ENCODE peak calls at places on chromosomes 3 and 15, in four cellular contexts. E, M, B and Y are unnamed samples.

GRCh38 chr15:29182590-29182989 is 87.0 kb downstream of the NSMCE3 start:
- DNase-seq in B (no peak), M (no peak), E (no peak), Y (no peak)

GRCh38 chr3:110932515-110933095 is 139.0 kb upstream of the NECTIN3 start:
- DNase-seq in M (peak), E (no peak), B (no peak), Y (no peak)

GRCh38 chr3:197522183-197522715 is 33.5 kb downstream of the BDH1 start:
- DNase-seq in E (no peak), M (no peak), B (peak), Y (no peak)

GRCh38 chr3:133490468-133491351 is 82.8 kb upstream of the CDV3 start:
- DNase-seq in B (peak), E (no peak), M (no peak), Y (no peak)

GRCh38 chr3:69200384-69201068 is 78.1 kb upstream of the LMOD3 start:
- DNase-seq in M (peak), E (no peak), B (peak), Y (no peak)

GRCh38 chr15:57133127-57133968 is 214.9 kb downstream of the TCF12 start:
- DNase-seq in B (no peak), E (no peak), M (no peak), Y (no peak)

GRCh38 chr15:43526261-43526930 is 9.0 kb downstream of the MAP1A start:
- DNase-seq in M (no peak), E (no peak), B (no peak), Y (no peak)

GRCh38 chr15:43516801-43517353 is 531 bp upstream of the MAP1A start:
- DNase-seq in E (no peak), B (no peak), M (no peak), Y (no peak)

GRCh38 chr15:85658816-85659215 is 135.9 kb downstream of the KLHL25 start:
- DNase-seq in M (no peak), E (no peak), B (no peak), Y (no peak)

GRCh38 chr15:55344206-55344605 is 25.2 kb downstream of the PIGB start:
- DNase-seq in E (no peak), M (no peak), B (no peak), Y (no peak)

GRCh38 chr3:8648873-8649741 is 4.5 kb upstream of the SSUH2 start:
- DNase-seq in E (no peak), M (no peak), B (peak), Y (no peak)

GRCh38 chr15:78204351-78205309 is 29.7 kb downstream of the ACSBG1 start:
- DNase-seq in B (peak), M (no peak), E (no peak), Y (no peak)

GRCh38 chr3:3699816-3700633 is 99.2 kb upstream of the LRRN1 start:
- DNase-seq in M (no peak), B (no peak), E (no peak), Y (no peak)

GRCh38 chr3:111668912-111669488 is 73.9 kb upstream of the ZBED2 start:
- DNase-seq in E (no peak), B (no peak), M (peak), Y (no peak)

GRCh38 chr15:92163641-92164040 is 230.0 kb upstream of the ST8SIA2 start:
- DNase-seq in M (no peak), B (no peak), E (no peak), Y (no peak)

GRCh38 chr3:72185549-72186484 is 400.9 kb upstream of the PROK2 start:
- DNase-seq in M (peak), B (no peak), E (no peak), Y (no peak)

GRCh38 chr3:159721324-159721723 is 267.3 kb upstream of the IL12A start:
- DNase-seq in M (no peak), E (no peak), B (no peak), Y (no peak)

GRCh38 chr3:37262816-37263393 is 88.5 kb upstream of the LRRFIP2 start:
- DNase-seq in E (no peak), M (no peak), B (no peak), Y (no peak)

GRCh38 chr3:167855306-167855705 is 119.8 kb downstream of the SERPINI1 start:
- DNase-seq in M (no peak), E (no peak), B (no peak), Y (no peak)

GRCh38 chr3:194255252-194256039 is 95.7 kb downstream of the CPN2 start:
- DNase-seq in B (peak), E (no peak), M (no peak), Y (no peak)

GRCh38 chr3:119559441-119559963 is at the start of gene CD80:
- DNase-seq in E (peak), M (peak), B (peak), Y (no peak)

GRCh38 chr3:101781166-101781565 is 2.2 kb downstream of the NXPE3 start:
- DNase-seq in B (no peak), M (peak), E (no peak), Y (no peak)

GRCh38 chr3:13200951-13201350 is 127.7 kb upstream of the IQSEC1 start:
- DNase-seq in B (no peak), M (peak), E (no peak), Y (no peak)

GRCh38 chr3:140942221-140943104 is 827 bp downstream of the SLC25A36 start:
- DNase-seq in E (peak), M (peak), B (peak), Y (peak)
- TF ChIP-seq CTCF in E (no peak), M (no peak), B (no peak), Y (no peak)

DNA sequence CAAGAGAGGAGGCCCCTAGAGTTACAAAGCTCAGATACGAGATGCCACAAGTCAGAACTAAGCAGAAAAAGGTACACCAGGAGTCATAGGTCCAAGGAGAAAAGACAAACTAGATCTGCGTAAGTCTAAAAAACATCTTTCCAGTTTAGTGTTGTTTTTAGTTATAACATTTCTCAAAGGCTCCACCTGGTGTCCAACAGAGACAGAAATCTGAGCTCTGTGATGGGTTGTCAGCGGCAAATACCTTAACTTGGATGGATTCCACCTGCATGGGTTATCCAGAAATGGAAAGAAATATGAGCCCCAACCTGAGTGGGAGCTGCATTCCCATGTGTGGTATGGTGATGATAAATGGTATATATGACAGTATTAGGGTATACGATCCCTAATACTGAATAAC is 238.6 kb upstream of the CHRM5 start:
- DNase-seq in E (no peak), M (peak), B (no peak), Y (no peak)
- TF ChIP-seq CTCF in E (peak), M (peak), B (no peak), Y (no peak)

GRCh38 chr3:16885588-16885903 is 791 bp downstream of the PLCL2 start:
- DNase-seq in E (no peak), B (no peak), M (no peak), Y (no peak)

GRCh38 chr3:16885948-16886683 is 1.4 kb downstream of the PLCL2 start:
- DNase-seq in M (no peak), E (no peak), B (no peak), Y (no peak)

GRCh38 chr3:16883726-16884083 is 1.1 kb upstream of the PLCL2 start:
- DNase-seq in E (no peak), B (peak), M (no peak), Y (no peak)

GRCh38 chr3:16884084-16884747 is 539 bp upstream of the PLCL2 start:
- DNase-seq in E (peak), B (peak), M (peak), Y (peak)

GRCh38 chr3:16884748-16885587 is at the start of gene PLCL2:
- DNase-seq in E (peak), B (peak), M (peak), Y (peak)
- TF ChIP-seq CTCF in E (no peak), B (no peak), M (no peak), Y (no peak)

DNA sequence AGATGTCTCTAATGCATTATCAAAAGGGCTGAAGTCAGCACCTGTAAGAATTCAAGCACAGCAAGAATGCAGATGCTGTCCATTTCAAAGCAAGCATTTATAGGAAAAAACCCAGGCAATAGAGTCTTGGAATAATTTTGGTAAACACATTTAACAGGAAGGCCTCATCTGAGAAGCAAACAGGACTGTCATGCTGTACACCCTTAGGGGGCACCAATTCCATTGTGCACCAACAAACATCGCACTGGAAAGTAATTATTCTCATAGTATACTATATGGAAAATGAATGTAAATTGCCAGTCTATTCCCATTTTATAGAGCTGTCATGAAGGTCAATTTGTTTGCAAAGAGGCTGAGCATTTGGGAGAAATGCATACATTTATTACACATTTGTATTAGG is 247.3 kb upstream of the SUCLG2 start:
- DNase-seq in M (no peak), E (no peak), B (no peak), Y (no peak)
- TF ChIP-seq CTCF in M (no peak), E (peak), B (no peak), Y (no peak)

DNA sequence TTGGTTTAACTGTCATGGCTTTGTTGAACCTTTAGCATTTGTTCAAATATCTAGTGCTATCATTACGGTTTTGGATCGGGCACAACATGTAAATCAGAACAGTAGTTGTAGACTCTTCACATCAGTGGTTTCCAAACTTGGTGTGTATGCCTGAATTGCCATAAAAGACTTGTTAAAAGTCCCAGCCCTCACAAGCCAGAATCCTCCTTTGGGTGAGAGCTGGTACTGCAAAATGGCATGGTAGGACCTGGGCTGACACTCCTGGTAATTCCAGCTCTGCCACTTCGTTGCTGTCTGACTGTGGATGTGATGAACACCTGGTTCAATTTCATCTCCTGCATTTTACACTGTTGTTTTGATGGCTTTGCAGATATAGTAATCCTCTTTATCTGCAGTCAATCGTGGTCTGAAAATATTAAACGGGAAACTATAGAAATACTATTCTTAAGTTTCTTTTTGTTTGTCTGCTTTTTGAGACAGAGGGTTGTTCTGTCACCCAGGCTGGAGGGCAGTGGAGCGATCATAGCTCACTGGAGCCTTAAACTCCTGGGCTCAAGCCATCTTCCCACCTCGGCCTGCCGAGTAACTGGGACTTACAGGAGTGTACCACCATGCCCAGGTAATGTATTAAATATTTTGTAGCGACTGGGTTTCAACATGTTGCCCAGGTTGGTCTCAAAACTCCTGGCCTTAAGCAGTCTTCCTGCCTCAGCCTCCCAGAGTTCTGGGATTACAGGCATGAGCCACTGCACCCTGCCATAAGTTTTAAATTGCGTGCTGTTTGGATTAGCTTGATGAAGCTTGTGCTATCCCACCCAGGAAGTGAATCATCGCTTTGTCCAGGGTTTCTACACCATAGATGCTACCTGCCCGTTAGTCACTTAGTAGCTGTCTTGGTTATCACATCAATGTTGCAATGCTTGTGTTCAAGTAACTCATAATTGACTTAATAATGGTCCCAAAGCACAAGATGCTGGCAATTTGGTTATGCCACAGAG is 61.6 kb downstream of the RAB7A start:
- DNase-seq in E (peak), M (peak), B (peak), Y (no peak)
- TF ChIP-seq CTCF in E (peak), M (no peak), B (peak), Y (no peak)